ENCODE peak calls at places on chromosomes 5 and 9, in four cellular contexts. Y is mesendoderm, V is NT2/D1, S is esophagus squamous epithelium. P is an unnamed sample.

GRCh38 chr5:146213210-146213838 is 9.9 kb downstream of the RBM27 start:
- DNase-seq in Y (no peak), S (no peak), V (no peak), P (peak)

GRCh38 chr5:126948011-126948355 is 82.4 kb downstream of the MARCHF3 start:
- DNase-seq in S (no peak), V (no peak), Y (no peak), P (no peak)

GRCh38 chr5:78515665-78516064 is 132.9 kb downstream of the LHFPL2 start:
- DNase-seq in V (no peak), Y (peak), S (no peak), P (no peak)

GRCh38 chr5:148928141-148928540 is 101.7 kb downstream of the ADRB2 start:
- DNase-seq in V (no peak), Y (no peak), S (no peak), P (no peak)

GRCh38 chr5:5424736-5425135 is 2.3 kb downstream of the ICE1 start:
- DNase-seq in S (no peak), V (no peak), Y (peak), P (no peak)

GRCh38 chr9:125272697-125273096 is 11.1 kb downstream of the GAPVD1 start:
- DNase-seq in S (no peak), V (no peak), Y (no peak), P (no peak)

GRCh38 chr5:96961053-96961452 is 25.2 kb downstream of the LNPEP start:
- DNase-seq in S (no peak), V (no peak), Y (no peak), P (no peak)

GRCh38 chr9:108272350-108272899 is 583.4 kb downstream of the ACTL7B start:
- DNase-seq in V (peak), S (no peak), Y (peak), P (peak)

GRCh38 chr5:98839469-98840383 is 66.3 kb downstream of the RGMB start:
- DNase-seq in V (no peak), S (no peak), Y (peak), P (no peak)

GRCh38 chr9:132670816-132671371 is 630 bp downstream of the GTF3C4 start:
- DNase-seq in Y (peak), V (no peak), S (no peak), P (peak)

GRCh38 chr9:22124263-22125011 is 115.3 kb upstream of the CDKN2B start:
- DNase-seq in S (no peak), Y (no peak), V (no peak), P (no peak)

GRCh38 chr5:135308752-135309151 is 90.3 kb downstream of the MACROH2A1 start:
- DNase-seq in S (no peak), V (no peak), Y (no peak), P (no peak)

GRCh38 chr9:95131023-95131943 is 186.2 kb downstream of the FANCC start:
- DNase-seq in V (peak), Y (peak), S (no peak), P (peak)

GRCh38 chr5:176785184-176786145 is 24.9 kb upstream of the UNC5A start:
- DNase-seq in V (no peak), S (no peak), Y (no peak), P (no peak)

GRCh38 chr9:126549246-126550006 is 64.3 kb upstream of the LMX1B start:
- DNase-seq in S (no peak), V (no peak), Y (no peak), P (no peak)

GRCh38 chr5:177366528-177367322 is 9.0 kb downstream of the RGS14 start:
- DNase-seq in Y (peak), V (peak), S (no peak), P (peak)

GRCh38 chr5:110785356-110785755 is 46.5 kb downstream of the SLC25A46 start:
- DNase-seq in S (no peak), V (no peak), Y (peak), P (no peak)

GRCh38 chr9:82332018-82332773 is 343.6 kb downstream of the SPATA31D1 start:
- DNase-seq in Y (no peak), S (no peak), V (no peak), P (no peak)

GRCh38 chr5:32290922-32291321 is 21.8 kb downstream of the MTMR12 start:
- DNase-seq in S (no peak), V (no peak), Y (no peak), P (no peak)

GRCh38 chr5:179839328-179840256 is 18.9 kb downstream of the SQSTM1 start:
- DNase-seq in S (no peak), V (no peak), Y (no peak), P (no peak)

GRCh38 chr5:178561746-178562264 is 28.4 kb downstream of the COL23A1 start:
- DNase-seq in Y (no peak), V (no peak), S (no peak), P (no peak)

GRCh38 chr5:101543780-101544179 is 640.7 kb upstream of the ST8SIA4 start:
- DNase-seq in V (no peak), S (no peak), Y (no peak), P (no peak)

GRCh38 chr5:93053825-93054224 is 527.2 kb downstream of the NR2F1-AS1 start:
- DNase-seq in S (no peak), V (no peak), Y (no peak), P (no peak)

GRCh38 chr9:135850737-135851136 is 56.6 kb downstream of the CAMSAP1 start:
- DNase-seq in Y (peak), V (no peak), S (no peak), P (no peak)

GRCh38 chr9:28052104-28052503 is 478.8 kb upstream of the C9orf72 start:
- DNase-seq in S (no peak), Y (no peak), V (no peak), P (no peak)

GRCh38 chr5:160183075-160183474 is 46.2 kb upstream of the FABP6 start:
- DNase-seq in S (no peak), Y (no peak), V (no peak), P (no peak)

GRCh38 chr9:124215956-124216355 is 41.8 kb upstream of the NEK6 start:
- DNase-seq in V (no peak), S (no peak), Y (no peak), P (no peak)

GRCh38 chr5:158084292-158084691 is 225.3 kb upstream of the CLINT1 start:
- DNase-seq in V (no peak), S (no peak), Y (no peak), P (no peak)

GRCh38 chr9:27248702-27249101 is 48.2 kb downstream of the EQTN start:
- DNase-seq in V (no peak), Y (no peak), S (no peak), P (no peak)

GRCh38 chr5:151755383-151755782 is 3.0 kb downstream of the ATOX1 start:
- DNase-seq in V (no peak), Y (no peak), S (no peak), P (peak)

GRCh38 chr5:36367524-36367923 is 65.8 kb upstream of the RANBP3L start:
- DNase-seq in Y (no peak), V (no peak), S (no peak), P (no peak)

GRCh38 chr5:2375796-2376195 is 375.7 kb downstream of the IRX2 start:
- DNase-seq in V (no peak), Y (no peak), S (no peak), P (no peak)

GRCh38 chr9:117744856-117745389 is 40.7 kb downstream of the TLR4 start:
- DNase-seq in Y (no peak), S (no peak), V (no peak), P (no peak)

GRCh38 chr9:131517761-131518190 is 13.3 kb downstream of the UCK1 start:
- DNase-seq in S (no peak), Y (no peak), V (no peak), P (no peak)

GRCh38 chr5:156640751-156641241 is 209.3 kb upstream of the PPP1R2B start:
- DNase-seq in S (no peak), V (no peak), Y (no peak), P (no peak)

GRCh38 chr5:1997640-1998347 is 115.1 kb upstream of the IRX4 start:
- DNase-seq in Y (no peak), V (no peak), S (no peak), P (no peak)

GRCh38 chr9:98931990-98932389 is 11.7 kb upstream of the COL15A1 start:
- DNase-seq in S (no peak), V (no peak), Y (no peak), P (peak)

GRCh38 chr9:83405674-83406255 is 132.4 kb downstream of the FRMD3 start:
- DNase-seq in V (no peak), Y (peak), S (no peak), P (no peak)

GRCh38 chr5:175335691-175336090 is 108.3 kb downstream of the DRD1 start:
- DNase-seq in V (no peak), S (no peak), Y (no peak), P (no peak)

DNA sequence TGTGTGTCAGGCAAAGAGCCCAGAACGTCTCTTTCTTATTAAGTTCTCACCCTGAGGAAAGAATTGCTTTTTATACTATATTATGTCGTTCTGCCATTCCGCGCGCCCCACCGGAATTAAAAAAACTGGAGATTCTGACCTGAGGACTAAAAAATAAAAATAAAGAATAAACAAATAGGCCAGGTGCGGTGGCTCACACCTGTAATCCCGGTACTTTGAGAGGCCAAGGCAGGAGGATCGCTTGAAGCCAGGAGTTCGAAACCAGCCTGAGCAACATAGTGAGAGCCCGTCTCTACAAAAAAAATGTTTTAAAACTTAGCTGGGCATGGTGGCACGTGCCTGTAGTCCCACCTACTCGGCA is 677 bp upstream of the DYNC2I2 start:
- DNase-seq in S (no peak), Y (no peak), V (no peak), P (no peak)
- H3K4me3 ChIP-seq in S (no peak), Y (no peak), V (peak), P (no peak)

DNA sequence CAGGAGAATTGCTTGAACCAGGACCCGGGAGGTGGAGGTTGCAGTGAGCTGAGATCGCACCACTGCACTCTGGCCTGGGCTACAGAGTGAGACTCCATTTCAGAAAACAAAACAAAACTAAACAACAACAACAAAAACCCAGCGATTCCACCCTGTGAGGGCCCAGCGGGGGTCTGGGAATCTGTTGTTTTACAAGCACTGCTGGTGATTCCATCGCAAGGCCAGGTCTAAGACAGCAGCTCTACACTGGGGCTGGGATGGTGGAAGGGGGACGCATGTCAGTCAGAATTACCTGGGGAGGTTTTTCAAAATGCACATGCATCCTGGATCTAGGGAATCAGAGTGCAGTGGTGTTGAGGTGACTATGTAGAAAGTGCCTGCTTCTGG is 90.9 kb downstream of the ANKRD55 start:
- DNase-seq in Y (no peak), S (no peak), V (no peak), P (no peak)
- H3K4me3 ChIP-seq in Y (no peak), S (no peak), V (no peak), P (no peak)

GRCh38 chr9:93725382-93725781 is 149.0 kb downstream of the PHF2 start:
- DNase-seq in Y (no peak), V (no peak), S (no peak), P (no peak)
- H3K4me3 ChIP-seq in Y (no peak), V (no peak), S (no peak), P (no peak)

GRCh38 chr9:120710110-120710981 is 3.9 kb downstream of the MEGF9 start:
- DNase-seq in S (no peak), V (no peak), Y (no peak), P (no peak)

GRCh38 chr9:120713257-120714087 is 798 bp downstream of the MEGF9 start:
- DNase-seq in V (no peak), S (no peak), Y (no peak), P (peak)

GRCh38 chr9:120712539-120713031 is 1.7 kb downstream of the MEGF9 start:
- DNase-seq in Y (no peak), V (no peak), S (no peak), P (no peak)

GRCh38 chr9:120711841-120712538 is 2.3 kb downstream of the MEGF9 start:
- DNase-seq in Y (no peak), V (no peak), S (no peak), P (no peak)

GRCh38 chr9:120711354-120711753 is 2.9 kb downstream of the MEGF9 start:
- DNase-seq in Y (no peak), V (no peak), S (no peak), P (peak)
- H3K4me3 ChIP-seq in Y (no peak), V (no peak), S (no peak), P (no peak)

GRCh38 chr9:113012492-113012891 is 500 bp upstream of the ZNF883 start:
- DNase-seq in V (no peak), Y (no peak), S (no peak), P (no peak)

DNA sequence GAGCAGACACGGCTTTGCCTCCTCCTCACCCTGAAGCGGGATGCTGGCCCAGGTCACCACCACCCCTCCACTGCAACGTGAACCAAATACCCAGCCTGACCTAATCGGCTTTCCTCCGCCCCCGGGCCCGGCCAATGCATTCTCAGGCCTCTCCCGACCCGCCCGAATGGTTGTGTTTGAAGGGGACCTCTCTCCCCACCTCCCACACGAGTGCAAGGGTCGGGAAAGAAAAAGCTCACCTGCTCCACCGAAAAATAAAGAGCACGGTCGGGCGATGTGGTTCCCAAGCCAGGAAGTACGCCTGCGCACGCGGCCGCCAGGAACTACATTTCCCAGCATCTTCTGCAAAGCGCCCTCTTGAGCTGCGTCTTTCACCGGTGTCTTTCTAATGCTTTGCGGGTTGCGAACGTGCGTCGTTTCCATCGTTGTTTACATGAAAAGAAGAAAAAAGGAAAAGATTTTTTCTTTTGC is at the start of gene ZNF883:
- DNase-seq in Y (peak), S (no peak), V (peak), P (peak)
- H3K4me3 ChIP-seq in Y (peak), S (peak), V (peak), P (peak)